ENCODE peak calls at places on chromosome 6, in seven cellular contexts. K is OCI-LY7, L is testis, X is colonic mucosa, P is brain microvascular endothelial cell, F is stomach, C is left lung. U is an unnamed sample.

GRCh38 chr6:22062807-22063408 is 233.9 kb downstream of the PRL start:
- DNase-seq in K (no peak), L (no peak), X (no peak), P (no peak), F (no peak), C (peak), U (no peak)

GRCh38 chr6:865846-866245 is 172.9 kb upstream of the EXOC2 start:
- DNase-seq in K (no peak), L (no peak), X (no peak), P (no peak), F (no peak), C (no peak), U (no peak)

GRCh38 chr6:87737948-87738347 is 35.9 kb upstream of the AKIRIN2 start:
- DNase-seq in K (no peak), L (no peak), X (no peak), P (no peak), F (no peak), C (no peak), U (no peak)

GRCh38 chr6:35181933-35182612 is 31.7 kb upstream of the SCUBE3 start:
- DNase-seq in K (no peak), L (peak), X (peak), P (peak), F (peak), C (peak), U (no peak)

GRCh38 chr6:3317741-3318211 is 59.0 kb downstream of the PSMG4 start:
- DNase-seq in K (no peak), L (no peak), X (no peak), P (no peak), F (peak), C (no peak), U (no peak)

GRCh38 chr6:105851181-105851580 is 235.0 kb upstream of the PRDM1 start:
- DNase-seq in K (no peak), L (no peak), X (no peak), P (no peak), F (no peak), C (peak), U (no peak)

GRCh38 chr6:1622851-1623768 is 13.4 kb downstream of the FOXC1 start:
- DNase-seq in K (no peak), L (no peak), X (no peak), P (no peak), F (peak), C (no peak), U (no peak)

GRCh38 chr6:54778731-54779130 is 67.8 kb upstream of the FAM83B start:
- DNase-seq in K (no peak), L (no peak), X (no peak), P (no peak), F (no peak), C (no peak), U (no peak)

GRCh38 chr6:157280153-157280552 is 43.2 kb downstream of the TMEM242 start:
- DNase-seq in K (no peak), L (no peak), X (no peak), P (no peak), F (no peak), C (peak), U (no peak)

GRCh38 chr6:3796396-3796795 is 44.9 kb upstream of the PXDC1 start:
- DNase-seq in K (no peak), L (no peak), X (no peak), P (no peak), F (no peak), C (no peak), U (no peak)

GRCh38 chr6:17390276-17390675 is 3.1 kb upstream of the CAP2 start:
- DNase-seq in K (no peak), L (no peak), X (no peak), P (no peak), F (no peak), C (no peak), U (no peak)

GRCh38 chr6:40717411-40718057 is 130.4 kb upstream of the LRFN2 start:
- DNase-seq in K (no peak), L (no peak), X (no peak), P (no peak), F (no peak), C (no peak), U (no peak)

GRCh38 chr6:16759181-16759645 is 2.0 kb downstream of the ATXN1 start:
- DNase-seq in K (no peak), L (peak), X (peak), P (no peak), F (no peak), C (no peak), U (no peak)

GRCh38 chr6:134564705-134565104 is 246.8 kb upstream of the SGK1 start:
- DNase-seq in K (no peak), L (no peak), X (no peak), P (no peak), F (no peak), C (no peak), U (peak)

GRCh38 chr6:28104392-28105250 is 19.8 kb upstream of the ZSCAN16 start:
- DNase-seq in K (peak), L (peak), X (peak), P (peak), F (peak), C (peak), U (peak)

GRCh38 chr6:158143700-158144099 is 24.4 kb downstream of the SERAC1 start:
- DNase-seq in K (peak), L (no peak), X (no peak), P (no peak), F (no peak), C (no peak), U (no peak)

GRCh38 chr6:45801471-45802289 is 214.0 kb downstream of the CLIC5 start:
- DNase-seq in K (no peak), L (no peak), X (no peak), P (no peak), F (no peak), C (no peak), U (no peak)

GRCh38 chr6:149766156-149766768 is 16.7 kb downstream of the PCMT1 start:
- DNase-seq in K (no peak), L (peak), X (peak), P (peak), F (peak), C (no peak), U (no peak)

GRCh38 chr6:87393026-87393622 is 14.6 kb upstream of the CFAP206 start:
- DNase-seq in K (peak), L (peak), X (peak), P (peak), F (no peak), C (no peak), U (no peak)

GRCh38 chr6:144613859-144614258 is 328.7 kb downstream of the UTRN start:
- DNase-seq in K (no peak), L (no peak), X (no peak), P (no peak), F (no peak), C (no peak), U (no peak)

GRCh38 chr6:161838306-161839035 is 564.6 kb upstream of the AGPAT4 start:
- DNase-seq in K (no peak), L (peak), X (no peak), P (no peak), F (peak), C (peak), U (no peak)

GRCh38 chr6:149890629-149891045 is 7.3 kb downstream of the RAET1E start:
- DNase-seq in K (no peak), L (no peak), X (no peak), P (no peak), F (no peak), C (no peak), U (no peak)

GRCh38 chr6:141675957-141676356 is 456.8 kb upstream of the GJE1 start:
- DNase-seq in K (no peak), L (no peak), X (no peak), P (no peak), F (no peak), C (no peak), U (no peak)

GRCh38 chr6:156262014-156262413 is 515.2 kb upstream of the ARID1B start:
- DNase-seq in K (no peak), L (peak), X (no peak), P (no peak), F (no peak), C (no peak), U (no peak)

GRCh38 chr6:168286116-168286515 is 33.5 kb downstream of the DACT2 start:
- DNase-seq in K (no peak), L (no peak), X (no peak), P (no peak), F (no peak), C (no peak), U (no peak)

GRCh38 chr6:41743406-41744235 is 3.6 kb downstream of the PGC start:
- DNase-seq in K (no peak), L (no peak), X (no peak), P (no peak), F (peak), C (no peak), U (no peak)

GRCh38 chr6:20631525-20631924 is 97.3 kb downstream of the CDKAL1 start:
- DNase-seq in K (no peak), L (no peak), X (no peak), P (peak), F (no peak), C (no peak), U (no peak)

GRCh38 chr6:86820750-86821149 is 116.6 kb upstream of the HTR1E start:
- DNase-seq in K (peak), L (no peak), X (no peak), P (no peak), F (no peak), C (no peak), U (no peak)

GRCh38 chr6:165676435-165677068 is 13.5 kb upstream of the PDE10A start:
- DNase-seq in K (no peak), L (no peak), X (no peak), P (peak), F (no peak), C (peak), U (no peak)

DNA sequence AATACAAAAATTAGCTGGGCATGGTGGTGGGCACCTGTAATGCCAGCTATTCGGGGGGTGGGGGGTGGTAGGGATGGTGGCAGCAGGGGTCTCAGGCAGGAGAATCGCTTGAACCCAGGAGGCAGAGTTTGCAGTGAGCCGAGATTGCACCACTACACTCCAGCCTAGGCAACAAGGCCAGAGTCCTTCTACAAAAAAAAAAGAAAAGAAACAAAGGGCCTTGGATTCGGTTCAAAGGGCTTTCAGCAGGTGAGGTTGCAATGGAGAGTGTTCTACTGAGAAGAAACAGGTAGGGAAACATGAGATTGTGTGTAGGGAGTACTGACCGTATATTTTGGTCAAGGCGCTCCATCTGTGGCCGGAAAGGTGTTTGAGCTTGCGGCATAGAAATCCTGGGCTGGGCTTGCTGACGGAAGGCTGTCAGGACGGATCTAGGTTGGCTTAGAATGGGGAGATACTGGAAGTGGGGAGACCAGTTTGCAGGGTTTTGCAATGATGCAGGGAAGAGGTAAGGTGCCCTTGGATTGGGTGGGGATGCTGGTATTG is 40.7 kb upstream of the DSP start:
- DNase-seq in K (no peak), L (no peak), X (no peak), P (no peak), F (no peak), C (no peak), U (no peak)
- TF ChIP-seq CTCF in K (no peak), L (no peak), X (no peak), P (no peak), F (no peak), C (no peak), U (no peak)

DNA sequence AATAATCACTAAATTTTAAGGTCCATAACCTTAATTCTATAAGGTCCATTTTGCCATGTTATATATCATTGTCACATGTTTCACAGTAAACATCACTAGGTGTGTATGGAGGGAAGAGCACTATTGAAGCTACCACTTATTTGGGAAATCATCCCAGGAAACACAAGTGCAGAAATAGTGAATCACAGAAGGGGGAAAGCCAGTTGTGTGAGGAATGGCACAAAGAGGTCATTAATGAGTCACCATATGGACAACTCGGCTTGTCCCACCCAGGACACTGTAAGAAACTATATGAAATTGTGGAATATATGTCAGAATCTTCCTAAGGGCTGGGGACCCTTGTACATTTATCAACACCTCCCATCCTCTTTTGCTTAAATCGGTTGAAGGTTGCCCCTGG is 13.7 kb downstream of the BTN3A1 start:
- DNase-seq in K (no peak), L (no peak), X (no peak), P (no peak), F (no peak), C (no peak), U (no peak)
- H3K4me3 ChIP-seq in K (no peak), L (no peak), X (no peak), P (no peak), F (no peak), C (no peak), U (no peak)

DNA sequence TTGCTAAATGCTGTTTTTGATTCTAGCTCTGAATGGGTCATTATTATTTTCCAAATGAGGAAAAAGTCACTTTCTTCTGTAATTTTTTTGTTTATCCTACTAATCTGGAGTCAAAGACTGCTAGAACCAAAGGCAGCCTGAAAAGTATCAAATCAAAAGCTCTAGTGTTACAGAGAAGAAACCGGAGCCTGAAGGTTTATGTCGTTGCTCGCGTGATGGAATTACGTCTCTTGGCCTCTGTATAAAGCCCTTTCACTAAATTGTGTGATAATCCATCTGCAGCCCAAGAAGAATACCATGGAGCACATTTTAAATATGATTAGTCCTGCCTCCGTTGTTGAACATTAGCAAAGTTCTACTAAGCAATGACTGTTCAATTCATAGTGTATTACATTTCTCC is 738.6 kb downstream of the C6orf118 start:
- DNase-seq in K (no peak), L (no peak), X (no peak), P (no peak), F (no peak), C (no peak), U (no peak)
- H3K27ac ChIP-seq in K (no peak), L (no peak), X (no peak), P (no peak), F (no peak), C (no peak), U (no peak)

DNA sequence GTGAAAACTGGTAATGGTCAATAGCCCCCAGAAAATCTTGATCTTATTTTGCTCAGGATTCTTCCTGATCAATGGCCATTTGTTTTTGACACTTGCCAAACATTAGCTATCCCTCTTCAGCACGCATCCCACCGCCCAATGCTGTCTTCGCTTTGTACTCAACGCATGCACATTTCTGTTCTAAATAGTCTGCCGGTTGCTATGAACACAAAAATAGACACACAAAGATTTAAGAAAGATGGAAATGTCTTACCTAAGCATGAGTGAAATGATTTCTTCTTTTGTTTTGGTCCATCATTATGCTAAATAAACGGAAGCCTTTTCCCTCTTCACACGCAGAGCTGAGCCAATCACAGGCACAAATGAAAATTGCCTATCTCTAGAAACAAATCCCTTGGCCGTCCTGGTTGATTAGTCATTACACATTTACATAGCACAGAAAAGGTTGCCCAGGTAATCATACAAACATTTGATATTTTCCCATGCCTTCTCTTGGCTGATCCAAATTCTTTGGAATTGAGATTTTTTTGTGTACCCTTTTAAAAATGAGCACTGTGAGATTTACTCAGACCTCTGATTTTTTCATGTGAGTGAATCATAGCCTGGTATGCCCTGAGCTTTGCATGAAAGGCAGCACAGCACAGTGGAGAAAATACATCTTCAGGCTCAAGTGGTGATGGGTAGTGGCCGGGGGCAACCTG is 70.5 kb upstream of the FAM184A start:
- DNase-seq in K (no peak), L (no peak), X (no peak), P (peak), F (no peak), C (no peak), U (no peak)
- TF ChIP-seq CTCF in K (peak), L (no peak), X (no peak), P (no peak), F (no peak), C (no peak), U (no peak)

GRCh38 chr6:13338038-13338437 is 9.7 kb upstream of the TBC1D7 start:
- DNase-seq in K (no peak), L (no peak), X (no peak), P (no peak), F (no peak), C (no peak), U (no peak)

GRCh38 chr6:13334953-13335352 is 6.6 kb upstream of the TBC1D7 start:
- DNase-seq in K (no peak), L (no peak), X (no peak), P (no peak), F (no peak), C (no peak), U (no peak)

GRCh38 chr6:13336553-13336952 is 8.2 kb upstream of the TBC1D7 start:
- DNase-seq in K (peak), L (peak), X (peak), P (peak), F (peak), C (no peak), U (peak)

GRCh38 chr6:13342414-13343019 is 14.2 kb upstream of the TBC1D7 start:
- DNase-seq in K (no peak), L (no peak), X (no peak), P (no peak), F (no peak), C (no peak), U (no peak)

GRCh38 chr6:13339863-13340635 is 11.7 kb upstream of the TBC1D7 start:
- DNase-seq in K (peak), L (no peak), X (no peak), P (no peak), F (no peak), C (no peak), U (no peak)
- H3K4me3 ChIP-seq in K (no peak), L (no peak), X (no peak), P (no peak), F (no peak), C (no peak), U (no peak)

DNA sequence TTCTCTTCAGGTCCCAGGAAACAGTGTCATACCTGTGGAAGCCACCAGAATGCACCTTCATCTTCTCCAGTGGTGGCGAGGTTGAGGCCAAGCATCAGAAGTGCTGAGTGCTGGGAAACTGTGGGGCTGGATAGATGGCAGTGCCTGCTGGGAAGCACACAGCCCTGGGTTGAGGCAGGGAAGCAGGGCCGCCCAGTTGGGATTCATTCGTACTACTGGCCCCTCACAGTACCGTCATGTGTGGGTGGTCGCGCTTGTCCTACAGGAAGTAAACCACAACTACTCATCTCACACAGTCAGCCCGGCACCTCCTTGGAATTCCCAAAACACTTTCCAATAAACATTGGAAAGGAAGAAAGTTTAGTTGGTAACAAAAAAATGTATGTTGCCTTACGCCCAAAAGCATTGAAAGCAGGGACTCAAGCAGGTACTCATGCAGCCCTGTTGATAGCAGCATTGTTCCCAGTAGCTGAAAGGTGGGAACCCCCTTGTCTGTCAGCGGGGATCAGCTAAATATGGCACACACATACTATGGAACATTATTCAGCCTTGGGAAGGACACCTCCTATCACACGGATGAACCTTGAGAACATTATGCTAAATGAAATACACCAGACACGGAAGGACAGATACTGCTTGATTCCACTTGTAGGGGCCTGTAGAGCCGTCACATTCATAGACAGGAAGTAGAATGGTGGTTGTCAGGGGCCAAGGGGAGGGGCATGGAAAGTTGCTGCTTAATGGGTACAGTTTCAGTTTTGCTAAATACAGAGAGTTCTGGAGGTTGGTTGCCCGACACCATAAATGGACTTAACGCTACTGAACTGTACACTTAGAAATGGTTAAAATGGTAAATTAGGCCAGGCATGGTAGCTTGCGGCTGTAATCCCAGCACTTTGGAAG is 162.7 kb downstream of the MTHFD1L start:
- DNase-seq in K (no peak), L (no peak), X (no peak), P (no peak), F (no peak), C (no peak), U (no peak)
- H3K27ac ChIP-seq in K (no peak), L (no peak), X (no peak), P (no peak), F (no peak), C (no peak), U (no peak)

GRCh38 chr6:44645276-44645675 is 257.8 kb downstream of the CDC5L start:
- DNase-seq in K (no peak), L (peak), X (no peak), P (no peak), F (no peak), C (no peak), U (no peak)
- TF ChIP-seq CTCF in K (no peak), L (no peak), X (no peak), P (peak), F (no peak), C (no peak), U (no peak)

DNA sequence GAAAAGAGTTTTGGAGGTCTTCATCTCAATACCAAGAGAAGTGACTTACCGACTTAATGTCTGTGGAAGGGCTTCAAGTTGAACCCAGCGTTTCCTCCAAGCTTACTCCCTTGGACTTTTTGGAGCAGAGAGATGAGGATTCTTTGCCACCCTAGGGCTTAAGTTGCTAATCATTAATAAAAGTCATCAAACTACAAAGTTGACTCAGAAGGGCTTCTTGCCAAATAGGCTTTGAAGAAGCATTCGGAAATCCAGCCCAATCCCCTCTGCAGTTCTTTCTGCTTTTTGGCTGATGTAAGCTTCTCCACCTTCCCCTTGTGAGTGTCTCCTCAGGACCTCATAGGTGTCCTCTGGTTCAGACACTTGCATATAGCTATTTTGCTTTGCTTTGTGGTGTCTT is at the start of gene SLC17A3:
- DNase-seq in K (no peak), L (no peak), X (no peak), P (no peak), F (no peak), C (no peak), U (no peak)
- H3K4me3 ChIP-seq in K (no peak), L (no peak), X (no peak), P (no peak), F (no peak), C (no peak), U (no peak)

U was measured in dorsolateral prefrontal cortex.